ENCODE peak calls at places on chromosomes 3 and 15, in ten cellular contexts. L is PC-3, I is hepatocyte, K is PC-9, X is GM23248, E is SK-N-SH, W is GM23338, Q is Karpas-422, C is OCI-LY7, M is HCT116. D is an unnamed sample.

GRCh38 chr3:98914210-98915080 is 12.9 kb upstream of the DCBLD2 start:
- DNase-seq in L (peak; percentile 93), I (no peak), K (peak; percentile 20), X (no peak), E (no peak), W (no peak), Q (no peak), C (no peak), M (no peak), D (no peak)

GRCh38 chr3:72441284-72441994 is 406.8 kb downstream of the SHQ1 start:
- DNase-seq in L (peak; percentile 9), I (no peak), K (no peak), X (peak; percentile 26), E (no peak), W (no peak), Q (no peak), C (no peak), M (no peak), D (no peak)

GRCh38 chr15:35674873-35675781 is 129.2 kb upstream of the DPH6 start:
- DNase-seq in L (no peak), I (peak; percentile 22), K (no peak), X (peak; percentile 68), E (peak; percentile 42), W (peak; percentile 20), Q (no peak), C (no peak), M (no peak), D (no peak)

GRCh38 chr15:60548101-60548500 is 69.2 kb upstream of the ICE2 start:
- DNase-seq in L (no peak), I (no peak), K (no peak), X (no peak), E (no peak), W (no peak), Q (no peak), C (no peak), M (no peak), D (peak; percentile 64)

GRCh38 chr3:4271834-4272233 is 31.3 kb upstream of the SETMAR start:
- DNase-seq in L (peak; percentile 68), I (peak; percentile 69), K (no peak), X (peak; percentile 60), E (peak; percentile 20), W (peak; percentile 80), Q (peak; percentile 74), C (peak; percentile 12), M (peak; percentile 19), D (peak; percentile 39)

GRCh38 chr3:179921500-179921899 is 115.2 kb downstream of the PEX5L start:
- DNase-seq in L (no peak), I (no peak), K (no peak), X (no peak), E (no peak), W (no peak), Q (no peak), C (no peak), M (no peak), D (no peak)

GRCh38 chr3:179421500-179421899 is 29.8 kb downstream of the GNB4 start:
- DNase-seq in L (no peak), I (peak; percentile 39), K (peak; percentile 19), X (peak; percentile 65), E (peak; percentile 28), W (peak; percentile 22), Q (no peak), C (peak; percentile 21), M (no peak), D (no peak)

GRCh38 chr3:24316887-24317383 is 177.7 kb downstream of the THRB start:
- DNase-seq in L (peak; percentile 95), I (peak; percentile 66), K (peak; percentile 36), X (peak; percentile 35), E (no peak), W (no peak), Q (no peak), C (no peak), M (no peak), D (no peak)

GRCh38 chr15:76346666-76347506 is 10.3 kb downstream of the ISL2 start:
- DNase-seq in L (peak; percentile 71), I (peak; percentile 33), K (no peak), X (no peak), E (peak; percentile 22), W (peak; percentile 62), Q (no peak), C (no peak), M (no peak), D (no peak)

GRCh38 chr3:107421170-107421792 is 44.0 kb downstream of the CCDC54 start:
- DNase-seq in L (peak; percentile 84), I (peak; percentile 74), K (peak; percentile 30), X (peak; percentile 75), E (peak; percentile 50), W (peak; percentile 90), Q (peak; percentile 85), C (peak; percentile 75), M (peak; percentile 67), D (peak; percentile 86)

GRCh38 chr3:29555590-29555989 is 274.7 kb downstream of the RBMS3 start:
- DNase-seq in L (no peak), I (no peak), K (no peak), X (peak; percentile 60), E (no peak), W (peak; percentile 8), Q (no peak), C (no peak), M (no peak), D (no peak)

GRCh38 chr3:72950801-72951200 is 45.8 kb upstream of the PPP4R2 start:
- DNase-seq in L (no peak), I (no peak), K (no peak), X (no peak), E (no peak), W (peak; percentile 23), Q (no peak), C (no peak), M (no peak), D (no peak)

GRCh38 chr3:187740446-187741399 is 4.5 kb downstream of the BCL6 start:
- DNase-seq in L (peak; percentile 59), I (peak; percentile 84), K (peak; percentile 68), X (peak; percentile 90), E (peak; percentile 85), W (peak; percentile 75), Q (peak; percentile 92), C (peak; percentile 76), M (no peak), D (peak; percentile 52)

GRCh38 chr3:51967384-51968174 is at the start of gene PCBP4:
- DNase-seq in L (peak; percentile 64), I (peak; percentile 83), K (peak; percentile 62), X (peak; percentile 70), E (peak; percentile 88), W (peak; percentile 70), Q (peak; percentile 79), C (no peak), M (no peak), D (peak; percentile 40)

GRCh38 chr3:61685755-61686154 is 124.4 kb downstream of the PTPRG start:
- DNase-seq in L (no peak), I (no peak), K (no peak), X (no peak), E (no peak), W (no peak), Q (no peak), C (no peak), M (no peak), D (no peak)

GRCh38 chr3:171088496-171088895 is 62.0 kb upstream of the SLC2A2 start:
- DNase-seq in L (no peak), I (no peak), K (no peak), X (no peak), E (no peak), W (no peak), Q (no peak), C (no peak), M (no peak), D (no peak)

GRCh38 chr15:46080018-46080417 is 445.2 kb downstream of the SQOR start:
- DNase-seq in L (no peak), I (peak; percentile 17), K (no peak), X (no peak), E (peak; percentile 61), W (peak; percentile 11), Q (no peak), C (no peak), M (no peak), D (no peak)
- H3K27ac ChIP-seq in L (no peak overlapping the region), I (peak overlapping the region; percentile 52), K (no peak overlapping the region), X (no peak overlapping the region), E (peak overlapping the region; percentile 99), W (no peak overlapping the region), Q (no peak overlapping the region), C (no peak overlapping the region), M (no peak overlapping the region), D (no peak overlapping the region)

DNA sequence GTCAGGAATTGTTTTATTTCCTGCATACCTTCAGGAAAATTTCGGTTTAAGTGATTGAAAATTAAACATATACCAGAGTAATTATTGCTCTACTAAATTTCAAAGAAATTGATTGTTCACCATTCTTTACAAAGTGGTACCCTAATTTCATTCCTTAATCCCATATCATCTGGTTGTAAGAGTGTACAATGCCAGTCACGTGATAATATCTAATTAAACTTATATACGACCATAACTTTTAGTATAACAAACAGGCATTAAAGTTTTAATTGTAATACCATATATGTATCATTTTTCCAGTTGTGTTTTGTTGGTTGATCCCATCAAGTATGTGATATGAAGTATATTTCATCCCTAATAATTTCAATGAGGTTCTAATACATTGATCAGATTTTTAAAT is 74.8 kb upstream of the PLSCR5 start:
- DNase-seq in L (no peak), I (no peak), K (no peak), X (no peak), E (no peak), W (no peak), Q (no peak), C (no peak), M (no peak), D (no peak)
- H3K9me2 ChIP-seq in L (no peaks in the 10 kb centered on the region), I (no peaks in the 10 kb centered on the region), K (no peaks in the 10 kb centered on the region), X (no peaks in the 10 kb centered on the region), E (no peaks in the 10 kb centered on the region), W (no peaks in the 10 kb centered on the region), Q (no peaks in the 10 kb centered on the region), C (no peaks in the 10 kb centered on the region), M (no peaks in the 10 kb centered on the region), D (no peaks in the 10 kb centered on the region)

DNA sequence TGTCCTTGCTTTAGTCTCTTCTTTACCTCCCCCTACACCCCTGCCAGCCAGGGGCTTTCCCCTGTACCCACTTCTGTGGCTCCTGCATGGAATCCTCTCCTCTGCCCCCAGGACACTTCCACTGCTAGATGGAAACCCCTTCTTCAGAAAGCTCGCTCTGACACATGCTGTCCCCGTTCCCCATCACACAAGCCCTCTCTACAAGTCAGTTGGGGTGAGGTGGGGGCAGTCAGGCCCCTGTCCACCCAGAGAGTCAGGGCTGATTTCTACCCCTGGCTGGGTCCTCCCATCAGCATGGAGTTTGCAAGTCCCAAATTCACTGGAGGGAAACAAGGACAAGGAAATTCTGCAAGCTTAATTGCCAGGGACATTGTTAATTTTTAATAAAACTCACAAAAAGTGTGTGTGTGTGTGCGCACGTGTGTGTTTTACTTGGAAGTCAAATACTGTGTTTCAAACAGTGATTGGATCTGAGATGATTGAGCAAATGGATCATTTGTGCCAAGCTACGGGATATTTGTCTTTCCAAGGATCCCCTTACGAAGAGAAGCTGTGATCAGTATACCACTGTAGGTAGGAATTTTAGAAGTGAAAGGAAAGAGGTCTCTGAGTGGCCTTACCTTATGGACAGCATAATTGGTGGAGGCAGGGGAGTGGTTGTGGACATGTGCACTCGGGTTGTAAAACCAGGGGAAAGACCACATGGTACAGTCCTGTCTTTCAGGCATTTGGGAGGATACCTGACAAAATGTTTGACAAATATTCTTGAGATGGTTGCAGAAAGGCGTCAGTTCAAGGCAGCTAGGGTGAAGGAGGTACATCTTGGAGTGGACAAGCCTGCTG is 1.5 kb upstream of the AMOTL2 start:
- DNase-seq in L (no peak), I (peak; percentile 6), K (no peak), X (no peak), E (no peak), W (no peak), Q (no peak), C (no peak), M (no peak), D (no peak)
- H3K27ac ChIP-seq in L (peak overlapping the region; percentile 89), I (peak overlapping the region; percentile 99), K (peak overlapping the region; percentile 98), X (no peak overlapping the region), E (no peak overlapping the region), W (peak overlapping the region; percentile 100), Q (no peak overlapping the region), C (no peak overlapping the region), M (peak overlapping the region; percentile 98), D (no peak overlapping the region)

GRCh38 chr15:74621546-74621920 is 5.9 kb downstream of the CLK3 start:
- DNase-seq in L (no peak), I (no peak), K (no peak), X (no peak), E (no peak), W (no peak), Q (no peak), C (no peak), M (no peak), D (no peak)
- H3K9me2 ChIP-seq in L (no peaks in the 10 kb centered on the region), I (no peaks in the 10 kb centered on the region), K (no peaks in the 10 kb centered on the region), X (no peaks in the 10 kb centered on the region), E (no peaks in the 10 kb centered on the region), W (no peaks in the 10 kb centered on the region), Q (no peaks in the 10 kb centered on the region), C (no peaks in the 10 kb centered on the region), M (no peaks in the 10 kb centered on the region), D (no peaks in the 10 kb centered on the region)

D was measured in MM.1S.